ENCODE peak calls at places on chromosomes 6 and 20, in eight cellular contexts. One of them, this sample, is unnamed.
A peak's percentile ranks its signal among the peaks of the same experiment; 100 is the strongest.

GRCh38 chr6:87917861-87918260 is 129.8 kb upstream of the SPACA1 start:
- DNase-seq in ovary: no peak
- DNase-seq in vagina: no peak
- DNase-seq in IMR-90: no peak
- DNase-seq in HepG2: no peak
- DNase-seq in cardiac fibroblast: no peak
- DNase-seq in AG04450: no peak
- DNase-seq in fibroblast of the aortic adventitia: no peak
- DNase-seq in this sample: no peak

GRCh38 chr20:8749101-8749500 is 319.8 kb upstream of the PLCB4 start:
- DNase-seq in HepG2: no peak
- DNase-seq in vagina: no peak
- DNase-seq in ovary: no peak
- DNase-seq in IMR-90: peak; percentile 21
- DNase-seq in AG04450: no peak
- DNase-seq in fibroblast of the aortic adventitia: peak; percentile 60
- DNase-seq in cardiac fibroblast: no peak
- DNase-seq in this sample: no peak

GRCh38 chr20:35618372-35619131 is 2.9 kb downstream of the SPAG4 start:
- DNase-seq in ovary: peak; percentile 66
- DNase-seq in HepG2: no peak
- DNase-seq in IMR-90: peak; percentile 23
- DNase-seq in cardiac fibroblast: peak; percentile 46
- DNase-seq in AG04450: no peak
- DNase-seq in fibroblast of the aortic adventitia: peak; percentile 31
- DNase-seq in vagina: no peak
- DNase-seq in this sample: no peak

GRCh38 chr20:1005452-1006027 is 3.4 kb upstream of the RSPO4 start:
- DNase-seq in ovary: no peak
- DNase-seq in cardiac fibroblast: peak; percentile 44
- DNase-seq in vagina: no peak
- DNase-seq in fibroblast of the aortic adventitia: no peak
- DNase-seq in IMR-90: peak; percentile 24
- DNase-seq in HepG2: peak; percentile 59
- DNase-seq in AG04450: no peak
- DNase-seq in this sample: no peak

GRCh38 chr20:51807864-51808263 is 5.5 kb upstream of the SALL4 start:
- DNase-seq in vagina: no peak
- DNase-seq in HepG2: no peak
- DNase-seq in IMR-90: peak; percentile 45
- DNase-seq in AG04450: no peak
- DNase-seq in cardiac fibroblast: no peak
- DNase-seq in ovary: no peak
- DNase-seq in fibroblast of the aortic adventitia: no peak
- DNase-seq in this sample: no peak

GRCh38 chr6:111854683-111855082 is 18.6 kb downstream of the FYN start:
- DNase-seq in HepG2: no peak
- DNase-seq in fibroblast of the aortic adventitia: peak; percentile 33
- DNase-seq in vagina: no peak
- DNase-seq in IMR-90: peak; percentile 79
- DNase-seq in AG04450: no peak
- DNase-seq in ovary: no peak
- DNase-seq in cardiac fibroblast: no peak
- DNase-seq in this sample: no peak

GRCh38 chr20:44858959-44859358 is 26.5 kb upstream of the YWHAB start:
- DNase-seq in IMR-90: no peak
- DNase-seq in ovary: no peak
- DNase-seq in vagina: no peak
- DNase-seq in fibroblast of the aortic adventitia: peak; percentile 46
- DNase-seq in cardiac fibroblast: peak; percentile 9
- DNase-seq in AG04450: no peak
- DNase-seq in HepG2: no peak
- DNase-seq in this sample: no peak

GRCh38 chr20:8209061-8209460 is 77.0 kb downstream of the PLCB1 start:
- DNase-seq in fibroblast of the aortic adventitia: peak; percentile 43
- DNase-seq in vagina: no peak
- DNase-seq in cardiac fibroblast: peak; percentile 33
- DNase-seq in HepG2: no peak
- DNase-seq in IMR-90: no peak
- DNase-seq in ovary: no peak
- DNase-seq in AG04450: no peak
- DNase-seq in this sample: no peak

GRCh38 chr20:3659492-3660261 is 3.5 kb downstream of the GFRA4 start:
- DNase-seq in fibroblast of the aortic adventitia: no peak
- DNase-seq in HepG2: no peak
- DNase-seq in vagina: no peak
- DNase-seq in ovary: peak; percentile 24
- DNase-seq in IMR-90: no peak
- DNase-seq in cardiac fibroblast: no peak
- DNase-seq in AG04450: no peak
- DNase-seq in this sample: no peak

GRCh38 chr6:109236140-109237081 is 141.1 kb downstream of the CEP57L1 start:
- DNase-seq in vagina: no peak
- DNase-seq in fibroblast of the aortic adventitia: no peak
- DNase-seq in ovary: no peak
- DNase-seq in HepG2: peak; percentile 46
- DNase-seq in IMR-90: no peak
- DNase-seq in AG04450: no peak
- DNase-seq in cardiac fibroblast: no peak
- DNase-seq in this sample: no peak

GRCh38 chr6:143581835-143582480 is 70.4 kb upstream of the FUCA2 start:
- DNase-seq in HepG2: peak; percentile 42
- DNase-seq in cardiac fibroblast: peak; percentile 89
- DNase-seq in vagina: no peak
- DNase-seq in AG04450: no peak
- DNase-seq in ovary: no peak
- DNase-seq in fibroblast of the aortic adventitia: peak; percentile 85
- DNase-seq in IMR-90: peak; percentile 78
- DNase-seq in this sample: no peak

DNA sequence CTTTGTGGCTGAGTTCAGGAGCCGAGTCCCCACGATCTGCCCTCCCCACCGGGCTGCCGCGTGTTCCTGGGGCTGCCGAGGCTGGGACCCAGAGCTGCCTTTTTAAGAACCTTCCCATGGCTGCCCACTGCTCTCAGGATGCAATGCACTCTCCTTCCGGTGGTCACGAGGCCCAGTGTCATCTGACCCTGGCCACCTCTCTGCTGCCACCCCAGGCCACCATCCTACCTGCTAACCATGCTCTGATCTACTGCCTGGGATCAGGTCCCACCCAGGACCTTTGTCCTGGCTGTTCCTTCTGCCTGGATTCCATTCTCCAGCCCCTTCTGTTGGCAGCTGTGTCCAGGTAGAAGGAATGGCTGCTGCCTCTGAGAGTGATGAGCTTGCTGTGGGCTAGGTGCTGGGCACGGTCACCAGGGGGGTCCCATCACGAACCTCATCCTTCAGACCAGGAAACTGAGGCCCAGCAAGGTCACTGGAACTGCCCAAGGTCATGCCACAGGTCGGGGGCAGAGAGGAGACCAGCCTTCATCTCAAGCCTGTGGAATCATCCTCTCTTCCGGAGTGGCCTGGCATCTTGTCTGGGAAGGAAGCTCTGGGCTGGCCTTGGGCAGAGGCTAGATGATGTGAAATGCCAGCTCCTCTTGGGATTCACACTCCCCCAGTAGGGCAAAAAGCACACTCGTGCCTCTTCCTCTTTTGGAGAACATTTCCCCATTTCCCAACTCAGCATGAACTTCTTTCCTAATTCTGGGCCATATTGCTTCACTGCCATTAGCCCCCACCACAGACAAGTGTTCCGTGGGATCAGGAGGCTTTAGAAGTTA is 20.5 kb downstream of the PCK1 start:
- DNase-seq in ovary: no peak
- DNase-seq in AG04450: no peak
- DNase-seq in HepG2: no peak
- DNase-seq in fibroblast of the aortic adventitia: no peak
- DNase-seq in IMR-90: no peak
- DNase-seq in vagina: no peak
- DNase-seq in cardiac fibroblast: no peak
- DNase-seq in this sample: no peak
- TF ChIP-seq CTCF in ovary: no peak
- TF ChIP-seq CTCF in AG04450: no peak
- TF ChIP-seq CTCF in HepG2: peak; percentile 57
- TF ChIP-seq CTCF in fibroblast of the aortic adventitia: no peak
- TF ChIP-seq CTCF in IMR-90: no peak
- TF ChIP-seq CTCF in vagina: no peak
- TF ChIP-seq CTCF in cardiac fibroblast: no peak
- TF ChIP-seq CTCF in this sample: no peak

DNA sequence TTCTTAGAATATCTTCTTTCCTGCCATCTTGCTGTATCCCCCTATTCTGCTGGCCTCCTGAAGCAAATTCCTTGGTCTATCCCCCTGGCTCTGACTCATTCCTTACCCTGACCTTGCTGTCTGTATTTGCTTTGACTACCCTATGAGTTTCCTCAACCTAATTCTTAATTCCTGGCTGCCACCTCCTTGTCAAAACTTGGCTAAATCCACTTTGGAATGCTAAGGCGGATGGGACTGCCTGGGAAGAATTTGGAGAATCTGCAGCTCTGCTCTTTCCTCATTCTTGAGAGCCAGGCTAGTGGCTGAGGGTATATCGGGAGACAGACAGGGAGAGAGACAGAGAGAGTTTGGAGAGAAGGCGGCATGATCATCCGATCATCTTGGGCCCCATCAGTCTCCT is 24.4 kb downstream of the CAP2 start:
- DNase-seq in ovary: no peak
- DNase-seq in IMR-90: peak; percentile 91
- DNase-seq in fibroblast of the aortic adventitia: peak; percentile 77
- DNase-seq in vagina: no peak
- DNase-seq in HepG2: no peak
- DNase-seq in cardiac fibroblast: peak; percentile 58
- DNase-seq in AG04450: peak; percentile 75
- DNase-seq in this sample: peak; percentile 78
- H3K4me3 ChIP-seq in ovary: no peak overlapping the region
- H3K4me3 ChIP-seq in IMR-90: peak overlapping the region; percentile 9
- H3K4me3 ChIP-seq in fibroblast of the aortic adventitia: no peak overlapping the region
- H3K4me3 ChIP-seq in vagina: no peak overlapping the region
- H3K4me3 ChIP-seq in HepG2: no peak overlapping the region
- H3K4me3 ChIP-seq in cardiac fibroblast: no peak overlapping the region
- H3K4me3 ChIP-seq in AG04450: peak overlapping the region; percentile 37
- H3K4me3 ChIP-seq in this sample: no peak overlapping the region

DNA sequence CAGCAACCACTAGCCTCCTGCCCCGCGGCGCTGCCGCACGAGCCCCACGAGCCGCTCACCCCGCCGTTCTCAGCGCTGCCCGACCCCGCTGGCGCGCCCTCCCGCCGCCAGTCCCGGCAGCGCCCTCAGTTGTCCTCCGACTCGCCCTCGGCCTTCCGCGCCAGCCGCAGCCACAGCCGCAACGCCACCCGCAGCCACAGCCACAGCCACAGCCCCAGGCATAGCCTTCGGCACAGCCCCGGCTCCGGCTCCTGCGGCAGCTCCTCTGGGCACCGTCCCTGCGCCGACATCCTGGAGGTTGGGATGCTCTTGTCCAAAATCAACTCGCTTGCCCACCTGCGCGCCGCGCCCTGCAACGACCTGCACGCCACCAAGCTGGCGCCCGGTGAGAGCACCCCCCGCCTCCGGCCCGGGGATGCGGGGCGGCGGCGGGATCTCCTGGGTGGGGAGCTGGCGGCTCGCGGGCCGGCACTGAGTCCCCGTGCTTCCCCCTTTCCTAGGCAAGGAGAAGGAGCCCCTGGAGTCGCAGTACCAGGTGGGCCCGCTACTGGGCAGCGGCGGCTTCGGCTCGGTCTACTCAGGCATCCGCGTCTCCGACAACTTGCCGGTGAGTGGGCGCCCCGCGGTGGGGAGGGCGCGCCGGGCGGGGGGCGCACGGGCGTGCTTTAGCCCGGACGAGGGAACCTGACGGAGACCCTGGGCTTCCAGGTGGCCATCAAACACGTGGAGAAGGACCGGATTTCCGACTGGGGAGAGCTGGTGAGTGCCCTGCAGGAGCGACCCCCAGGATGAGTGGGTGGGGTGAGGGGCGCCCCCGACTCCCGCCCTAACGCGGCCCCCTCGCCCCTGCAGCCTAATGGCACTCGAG is 555 bp downstream of the PIM1 start:
- DNase-seq in fibroblast of the aortic adventitia: no peak
- DNase-seq in IMR-90: peak; percentile 28
- DNase-seq in AG04450: no peak
- DNase-seq in cardiac fibroblast: peak; percentile 28
- DNase-seq in vagina: no peak
- DNase-seq in ovary: peak; percentile 76
- DNase-seq in HepG2: no peak
- DNase-seq in this sample: no peak
- TF ChIP-seq CTCF in fibroblast of the aortic adventitia: peak; percentile 36
- TF ChIP-seq CTCF in IMR-90: peak; percentile 25
- TF ChIP-seq CTCF in AG04450: peak; percentile 30
- TF ChIP-seq CTCF in cardiac fibroblast: peak; percentile 24
- TF ChIP-seq CTCF in vagina: no peak
- TF ChIP-seq CTCF in ovary: peak; percentile 42
- TF ChIP-seq CTCF in HepG2: peak; percentile 19
- TF ChIP-seq CTCF in this sample: peak; percentile 31

GRCh38 chr20:38424404-38424803 is 10.7 kb downstream of the SNHG17 start:
- DNase-seq in AG04450: no peak
- DNase-seq in IMR-90: no peak
- DNase-seq in HepG2: no peak
- DNase-seq in ovary: no peak
- DNase-seq in vagina: no peak
- DNase-seq in fibroblast of the aortic adventitia: no peak
- DNase-seq in cardiac fibroblast: no peak
- DNase-seq in this sample: no peak

GRCh38 chr20:38427655-38428023 is 7.5 kb downstream of the SNHG17 start:
- DNase-seq in fibroblast of the aortic adventitia: no peak
- DNase-seq in vagina: no peak
- DNase-seq in ovary: no peak
- DNase-seq in HepG2: no peak
- DNase-seq in AG04450: no peak
- DNase-seq in IMR-90: no peak
- DNase-seq in cardiac fibroblast: no peak
- DNase-seq in this sample: no peak

GRCh38 chr20:38423541-38423940 is 11.6 kb downstream of the SNHG17 start:
- DNase-seq in vagina: no peak
- DNase-seq in IMR-90: no peak
- DNase-seq in AG04450: no peak
- DNase-seq in ovary: no peak
- DNase-seq in cardiac fibroblast: no peak
- DNase-seq in fibroblast of the aortic adventitia: no peak
- DNase-seq in HepG2: no peak
- DNase-seq in this sample: no peak

GRCh38 chr20:38426498-38426897 is 8.6 kb downstream of the SNHG17 start:
- DNase-seq in ovary: no peak
- DNase-seq in HepG2: no peak
- DNase-seq in IMR-90: no peak
- DNase-seq in AG04450: no peak
- DNase-seq in fibroblast of the aortic adventitia: no peak
- DNase-seq in cardiac fibroblast: no peak
- DNase-seq in vagina: no peak
- DNase-seq in this sample: no peak

GRCh38 chr20:38426006-38426405 is 9.1 kb downstream of the SNHG17 start:
- DNase-seq in HepG2: peak; percentile 40
- DNase-seq in IMR-90: peak; percentile 95
- DNase-seq in AG04450: peak; percentile 69
- DNase-seq in fibroblast of the aortic adventitia: peak; percentile 87
- DNase-seq in vagina: no peak
- DNase-seq in cardiac fibroblast: peak; percentile 94
- DNase-seq in ovary: no peak
- DNase-seq in this sample: peak; percentile 72
- H3K4me3 ChIP-seq in HepG2: no peak overlapping the region
- H3K4me3 ChIP-seq in IMR-90: no peak overlapping the region
- H3K4me3 ChIP-seq in AG04450: no peak overlapping the region
- H3K4me3 ChIP-seq in fibroblast of the aortic adventitia: no peak overlapping the region
- H3K4me3 ChIP-seq in vagina: no peak overlapping the region
- H3K4me3 ChIP-seq in cardiac fibroblast: no peak overlapping the region
- H3K4me3 ChIP-seq in ovary: no peak overlapping the region
- H3K4me3 ChIP-seq in this sample: no peak overlapping the region

GRCh38 chr6:8743146-8743745 is 307.9 kb upstream of the SLC35B3 start:
- DNase-seq in vagina: no peak
- DNase-seq in HepG2: peak; percentile 3
- DNase-seq in AG04450: no peak
- DNase-seq in IMR-90: no peak
- DNase-seq in ovary: no peak
- DNase-seq in cardiac fibroblast: no peak
- DNase-seq in fibroblast of the aortic adventitia: no peak
- DNase-seq in this sample: no peak
- TF ChIP-seq CTCF in vagina: no peak
- TF ChIP-seq CTCF in HepG2: peak; percentile 19
- TF ChIP-seq CTCF in AG04450: no peak
- TF ChIP-seq CTCF in IMR-90: no peak
- TF ChIP-seq CTCF in ovary: no peak
- TF ChIP-seq CTCF in cardiac fibroblast: no peak
- TF ChIP-seq CTCF in fibroblast of the aortic adventitia: no peak
- TF ChIP-seq CTCF in this sample: no peak

This sample was measured in AG09309.